ENCODE peak calls at places on chromosomes 2 and 18, in six cellular contexts. G, Z, X, M, A and J are unnamed samples. For H3K9me3, the result is how much of the 10 kb centered on the place peaks cover.

GRCh38 chr2:191846787-191847620 is at the start of gene CAVIN2:
- DNase-seq in G (peak), A (peak), Z (peak), X (peak), M (no peak), J (no peak)

GRCh38 chr2:106185475-106186184 is 8.5 kb downstream of the UXS1 start:
- DNase-seq in G (no peak), M (no peak), A (no peak), Z (no peak), X (no peak), J (no peak)

GRCh38 chr2:44705356-44705755 is 236.1 kb upstream of the SIX3 start:
- DNase-seq in Z (no peak), A (no peak), X (no peak), M (no peak), G (no peak), J (no peak)

GRCh38 chr18:13216092-13216582 is 2.4 kb upstream of the LDLRAD4 start:
- DNase-seq in M (no peak), Z (peak), G (peak), A (peak), X (no peak), J (peak)

GRCh38 chr2:40844353-40845277 is 392.7 kb upstream of the SLC8A1 start:
- DNase-seq in A (no peak), Z (no peak), M (no peak), X (no peak), G (no peak), J (no peak)

GRCh38 chr2:38032946-38033345 is 43.0 kb downstream of the CYP1B1 start:
- DNase-seq in Z (no peak), X (no peak), G (no peak), A (no peak), M (no peak), J (no peak)

GRCh38 chr2:206211657-206212255 is 52.1 kb downstream of the EEF1B2 start:
- DNase-seq in G (no peak), M (no peak), A (no peak), X (peak), Z (peak), J (no peak)

GRCh38 chr2:188132385-188132784 is 159.3 kb upstream of the GULP1 start:
- DNase-seq in M (no peak), A (no peak), G (no peak), X (no peak), Z (no peak), J (no peak)

GRCh38 chr18:2653467-2653866 is 2.1 kb upstream of the SMCHD1 start:
- DNase-seq in Z (no peak), G (no peak), M (no peak), A (no peak), X (no peak), J (no peak)

GRCh38 chr18:79203017-79203605 is 133.9 kb downstream of the ATP9B start:
- DNase-seq in M (no peak), G (no peak), X (no peak), A (no peak), Z (peak), J (no peak)

GRCh38 chr2:159557437-159558034 is 58.8 kb downstream of the BAZ2B start:
- DNase-seq in G (no peak), Z (peak), M (no peak), X (no peak), A (no peak), J (no peak)

GRCh38 chr2:187874786-187875185 is 320.6 kb upstream of the TFPI start:
- DNase-seq in X (no peak), Z (no peak), A (no peak), G (no peak), M (no peak), J (no peak)

GRCh38 chr2:196980498-196980897 is 54.0 kb upstream of the PGAP1 start:
- DNase-seq in M (no peak), G (no peak), Z (no peak), X (no peak), A (no peak), J (no peak)

GRCh38 chr2:39620067-39620466 is 45.6 kb upstream of the TMEM178A start:
- DNase-seq in Z (peak), G (peak), X (peak), A (no peak), M (peak), J (no peak)

GRCh38 chr18:63346031-63346430 is 21.0 kb downstream of the KDSR start:
- DNase-seq in G (no peak), A (no peak), M (no peak), X (no peak), Z (peak), J (no peak)

GRCh38 chr18:75173125-75173432 is 35.9 kb downstream of the PTGR3 start:
- DNase-seq in G (no peak), Z (no peak), A (no peak), M (no peak), X (peak), J (no peak)

GRCh38 chr2:191643425-191643824 is 34.5 kb upstream of the NABP1 start:
- DNase-seq in M (no peak), G (no peak), X (no peak), Z (no peak), A (peak), J (no peak)

GRCh38 chr18:70420151-70420898 is 131.5 kb downstream of the SOCS6 start:
- DNase-seq in G (no peak), A (no peak), X (peak), M (no peak), Z (peak), J (no peak)

GRCh38 chr2:189379287-189379630 is 62.0 kb upstream of the WDR75 start:
- DNase-seq in X (no peak), M (no peak), A (no peak), Z (peak), G (no peak), J (no peak)

GRCh38 chr18:68233043-68233442 is 481.9 kb downstream of the TMX3 start:
- DNase-seq in X (no peak), A (no peak), Z (no peak), M (no peak), G (no peak), J (no peak)

GRCh38 chr2:167258712-167259111 is 370.4 kb downstream of the XIRP2 start:
- DNase-seq in G (no peak), X (no peak), Z (no peak), M (no peak), A (no peak), J (no peak)

GRCh38 chr2:231336700-231337099 is 58.8 kb upstream of the B3GNT7 start:
- DNase-seq in Z (no peak), G (no peak), M (no peak), X (peak), A (no peak), J (no peak)

GRCh38 chr2:42794271-42795046 is 2.1 kb upstream of the HAAO start:
- DNase-seq in M (no peak), Z (no peak), X (no peak), A (no peak), G (no peak), J (no peak)

GRCh38 chr2:45170976-45171514 is 161.8 kb upstream of the SIX2 start:
- DNase-seq in Z (no peak), X (no peak), G (no peak), A (no peak), M (no peak), J (no peak)

GRCh38 chr18:21820035-21820810 is 79.6 kb downstream of the MIB1 start:
- DNase-seq in G (no peak), X (no peak), Z (peak), A (no peak), M (no peak), J (no peak)

GRCh38 chr2:39881948-39882347 is 102.9 kb upstream of the THUMPD2 start:
- DNase-seq in G (no peak), X (no peak), A (no peak), Z (no peak), M (no peak), J (no peak)

GRCh38 chr2:217220228-217221013 is 360.6 kb upstream of the TNP1 start:
- DNase-seq in G (no peak), A (no peak), X (no peak), M (no peak), Z (peak), J (no peak)

GRCh38 chr2:224520064-224520463 is 65.1 kb downstream of the CUL3 start:
- DNase-seq in A (no peak), X (no peak), Z (peak), M (no peak), G (no peak), J (no peak)

GRCh38 chr18:26656944-26657536 is 108.7 kb upstream of the KCTD1 start:
- DNase-seq in M (no peak), G (peak), Z (peak), X (peak), A (peak), J (no peak)

GRCh38 chr2:150587547-150588209 is 100.2 kb upstream of the RND3 start:
- DNase-seq in A (no peak), X (no peak), Z (peak), G (no peak), M (no peak), J (no peak)

GRCh38 chr2:171436307-171436706 is 2.3 kb downstream of the DCAF17 start:
- DNase-seq in G (no peak), X (no peak), A (no peak), Z (peak), M (no peak), J (no peak)

GRCh38 chr2:171441470-171441869 is 7.4 kb downstream of the DCAF17 start:
- DNase-seq in X (no peak), M (no peak), G (no peak), A (no peak), Z (no peak), J (no peak)
- H3K9me3 ChIP-seq in X (under half), M (under half), G (under half), A (under half), Z (under half), J (under half)

GRCh38 chr18:66676699-66677098 is 72.8 kb upstream of the CDH19 start:
- DNase-seq in G (no peak), M (no peak), Z (no peak), A (no peak), X (no peak), J (no peak)
- H3K9me3 ChIP-seq in G (under half), M (under half), Z (under half), A (under half), X (under half), J (under half)

GRCh38 chr2:123101434-123101833 is 923.7 kb upstream of the CNTNAP5 start:
- DNase-seq in X (no peak), M (no peak), G (no peak), A (no peak), Z (no peak), J (no peak)
- H3K9me3 ChIP-seq in X (under half), M (under half), G (under half), A (under half), Z (under half), J (under half)

GRCh38 chr2:153770359-153770991 is 101.2 kb upstream of the GALNT13 start:
- DNase-seq in G (no peak), A (no peak), X (no peak), Z (no peak), M (no peak), J (no peak)
- H3K9me3 ChIP-seq in G (half or more), A (under half), X (under half), Z (under half), M (under half), J (under half)

GRCh38 chr18:72152935-72153334 is 391.2 kb downstream of the CBLN2 start:
- DNase-seq in X (no peak), G (no peak), A (no peak), M (no peak), Z (no peak), J (no peak)
- H3K9me3 ChIP-seq in X (under half), G (under half), A (under half), M (under half), Z (under half), J (under half)

GRCh38 chr2:65491381-65491903 is 59.0 kb upstream of the SPRED2 start:
- DNase-seq in X (no peak), A (no peak), G (no peak), Z (peak), M (no peak), J (no peak)

GRCh38 chr2:65489269-65489668 is 56.9 kb upstream of the SPRED2 start:
- DNase-seq in Z (no peak), G (no peak), M (no peak), X (no peak), A (no peak), J (no peak)

GRCh38 chr2:65488527-65488926 is 56.1 kb upstream of the SPRED2 start:
- DNase-seq in M (no peak), Z (no peak), X (no peak), A (no peak), G (no peak), J (no peak)

GRCh38 chr2:65487404-65487803 is 55.0 kb upstream of the SPRED2 start:
- DNase-seq in Z (no peak), M (no peak), X (no peak), G (no peak), A (no peak), J (no peak)

DNA sequence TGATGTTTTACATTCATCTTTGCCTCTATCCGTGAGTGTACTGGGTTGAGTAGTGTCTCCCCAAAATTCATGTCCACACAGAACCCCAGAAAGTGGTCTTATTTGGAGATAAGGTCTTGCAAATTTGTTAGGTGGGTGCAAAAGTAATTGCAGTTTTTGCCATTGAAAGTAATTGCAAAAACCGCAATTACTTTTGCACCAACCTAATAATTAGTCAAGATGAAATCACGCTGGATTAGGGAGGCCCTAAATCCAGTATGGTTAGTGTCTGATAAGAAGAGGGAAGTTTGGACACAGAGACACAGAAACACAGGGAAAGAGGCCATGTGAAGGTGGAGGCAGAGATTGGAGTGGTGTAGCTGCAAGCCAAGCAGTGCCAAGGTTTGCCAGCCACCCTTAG is 57.8 kb upstream of the SPRED2 start:
- DNase-seq in A (no peak), X (no peak), G (no peak), M (no peak), Z (no peak), J (no peak)
- H3K9me3 ChIP-seq in A (under half), X (under half), G (under half), M (under half), Z (under half), J (under half)

DNA sequence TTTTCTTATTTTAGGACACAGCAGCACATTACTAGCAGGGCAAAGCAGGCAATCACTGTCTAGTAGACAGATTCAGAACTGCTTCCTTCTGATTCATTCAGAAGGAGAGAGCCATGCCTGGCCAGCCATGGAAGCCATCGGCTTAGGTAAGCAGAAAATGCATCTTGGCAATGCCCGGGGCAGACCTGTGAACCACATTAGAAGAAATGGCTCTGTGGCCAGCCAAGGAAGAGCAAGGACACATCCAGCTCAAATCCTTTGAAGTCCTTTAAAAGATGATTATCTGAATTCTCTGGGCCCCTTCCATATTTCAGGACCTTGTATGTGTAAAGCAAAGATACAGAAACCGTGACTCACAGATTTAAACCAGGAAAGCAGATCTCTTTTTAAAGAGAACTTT is 227.4 kb downstream of the PID1 start:
- DNase-seq in A (no peak), G (no peak), Z (no peak), M (no peak), X (no peak), J (no peak)
- H3K9me3 ChIP-seq in A (under half), G (under half), Z (under half), M (under half), X (under half), J (under half)

GRCh38 chr2:89780318-89780717 is 1088.8 kb downstream of the RPIA start:
- DNase-seq in M (no peak), G (no peak), Z (no peak), X (no peak), A (no peak), J (no peak)
- H3K9me3 ChIP-seq in M (under half), G (half or more), Z (under half), X (under half), A (half or more), J (under half)